ENCODE peak calls at places on chromosomes 7 and 10, in eight cellular contexts. V, L, X, B, F, S, C and J are unnamed samples.

GRCh38 chr10:79124066-79124465 is 55.3 kb downstream of the ZMIZ1 start:
- DNase-seq in V (no peak), L (no peak), X (no peak), B (no peak), F (no peak), S (no peak), C (no peak), J (no peak)

GRCh38 chr10:122504551-122504950 is 43.2 kb downstream of the HTRA1 start:
- DNase-seq in V (peak), L (no peak), X (peak), B (no peak), F (no peak), S (no peak), C (no peak), J (peak)

GRCh38 chr7:52502281-52502680 is 533.2 kb upstream of the POM121L12 start:
- DNase-seq in V (no peak), L (no peak), X (no peak), B (no peak), F (no peak), S (no peak), C (no peak), J (no peak)

GRCh38 chr7:157177997-157178396 is 39.3 kb downstream of the UBE3C start:
- DNase-seq in V (no peak), L (peak), X (no peak), B (no peak), F (no peak), S (peak), C (no peak), J (no peak)

GRCh38 chr10:125123363-125124113 is 36.8 kb downstream of the CTBP2 start:
- DNase-seq in V (peak), L (no peak), X (peak), B (no peak), F (no peak), S (no peak), C (no peak), J (no peak)

GRCh38 chr7:33837356-33837851 is 67.9 kb upstream of the BMPER start:
- DNase-seq in V (no peak), L (no peak), X (no peak), B (no peak), F (no peak), S (no peak), C (no peak), J (no peak)

GRCh38 chr7:42222119-42222518 is 14.9 kb downstream of the GLI3 start:
- DNase-seq in V (no peak), L (no peak), X (no peak), B (peak), F (no peak), S (no peak), C (no peak), J (no peak)

GRCh38 chr7:5677538-5678294 is 103.7 kb downstream of the RNF216 start:
- DNase-seq in V (peak), L (peak), X (peak), B (peak), F (no peak), S (peak), C (peak), J (no peak)

GRCh38 chr7:39413866-39414668 is 152.1 kb upstream of the YAE1 start:
- DNase-seq in V (peak), L (peak), X (peak), B (peak), F (no peak), S (peak), C (peak), J (no peak)
- TF ChIP-seq CTCF in V (no peak), L (peak), X (no peak), B (peak), F (no peak), S (no peak), C (no peak), J (no peak)

GRCh38 chr7:101171442-101171837 is 6.1 kb upstream of the VGF start:
- DNase-seq in V (no peak), L (peak), X (no peak), B (no peak), F (no peak), S (no peak), C (peak), J (no peak)
- TF ChIP-seq CTCF in V (peak), L (peak), X (no peak), B (peak), F (peak), S (no peak), C (peak), J (peak)

DNA sequence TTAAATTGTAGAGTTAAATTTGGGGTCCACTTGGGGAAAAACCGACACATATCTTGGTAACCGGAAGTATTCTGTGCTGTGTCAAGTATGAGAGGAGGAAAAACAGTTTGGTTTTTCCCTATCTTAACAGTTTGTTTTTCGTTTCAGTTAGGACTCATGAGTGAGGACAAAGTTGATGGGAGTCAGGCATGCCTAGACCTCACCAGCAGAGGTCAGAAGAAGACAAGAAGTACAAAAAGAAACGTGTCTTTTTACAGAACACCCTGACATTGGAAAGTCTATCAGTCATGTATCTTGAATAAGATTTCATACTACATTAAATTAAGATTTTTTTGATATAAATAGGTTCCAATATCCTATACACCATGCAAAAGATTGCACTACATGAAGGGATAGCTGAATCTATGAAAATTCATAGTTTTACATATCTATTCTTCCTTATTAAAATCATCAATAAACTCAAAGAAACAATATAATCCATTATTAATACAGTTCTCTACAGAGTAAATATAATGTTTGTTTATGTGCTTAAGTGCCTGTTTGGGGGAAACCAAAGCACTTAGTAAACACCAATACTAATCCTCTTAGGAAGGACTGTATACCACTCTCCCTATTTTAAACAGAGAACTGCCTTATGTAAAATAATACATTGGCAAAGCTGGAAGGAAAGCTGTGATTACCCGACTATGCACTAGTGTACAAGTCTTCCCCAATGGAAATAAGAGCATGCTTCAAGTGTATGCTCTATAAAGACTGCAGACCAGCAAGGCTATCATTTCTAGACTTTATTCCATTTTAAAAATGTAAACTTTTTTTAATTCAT is 95.6 kb downstream of the USP6NL start:
- DNase-seq in V (peak), L (peak), X (peak), B (peak), F (peak), S (peak), C (peak), J (peak)
- TF ChIP-seq CTCF in V (peak), L (peak), X (peak), B (peak), F (peak), S (peak), C (peak), J (peak)

DNA sequence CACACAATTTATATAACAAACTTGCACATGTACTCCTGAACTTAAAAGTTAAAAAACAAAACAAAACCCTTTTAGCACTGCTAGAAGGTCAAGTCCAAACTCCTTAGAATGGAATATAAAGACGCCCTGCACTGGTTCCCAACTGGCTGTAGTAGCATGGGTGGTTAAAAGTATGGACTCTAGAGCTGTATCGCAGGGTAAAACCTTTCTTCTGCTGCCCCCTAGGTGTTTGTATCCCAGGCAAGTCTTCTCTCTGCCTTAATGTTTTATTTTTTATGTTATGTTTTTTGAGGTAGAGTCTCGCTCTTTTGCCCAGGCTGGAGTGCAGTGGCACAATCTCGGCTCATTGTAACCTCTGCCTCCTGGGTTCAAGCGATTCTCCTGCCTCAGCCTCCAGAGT is 35.2 kb downstream of the LSMEM1 start:
- DNase-seq in V (no peak), L (no peak), X (no peak), B (peak), F (no peak), S (no peak), C (no peak), J (no peak)
- TF ChIP-seq CTCF in V (no peak), L (no peak), X (no peak), B (peak), F (no peak), S (no peak), C (peak), J (no peak)